ENCODE peak calls at places on chromosomes 4 and X, in six cellular contexts. V, A, O, R, U and D are unnamed samples.

GRCh38 chrX:47562615-47563243 is 1.7 kb downstream of the ARAF start:
- DNase-seq in V (no peak), R (no peak), A (no peak), U (peak; percentile 46), O (peak; percentile 30), D (no peak)

GRCh38 chr4:14831447-14831846 is 170.8 kb upstream of the CPEB2 start:
- DNase-seq in R (no peak), O (no peak), U (no peak), A (no peak), V (no peak), D (no peak)

GRCh38 chrX:12955882-12956703 is 18.8 kb upstream of the TMSB4X start:
- DNase-seq in V (peak; percentile 5), U (peak; percentile 88), A (no peak), R (no peak), O (peak; percentile 50), D (peak; percentile 25)

GRCh38 chr4:147975325-147975724 is 243.4 kb downstream of the ARHGAP10 start:
- DNase-seq in U (no peak), O (no peak), V (no peak), A (no peak), R (no peak), D (no peak)

GRCh38 chr4:47451657-47452056 is 11.8 kb downstream of the COMMD8 start:
- DNase-seq in A (no peak), O (no peak), V (no peak), R (peak; percentile 26), U (no peak), D (no peak)

GRCh38 chr4:130127297-130127696 is 1031.3 kb downstream of the C4orf33 start:
- DNase-seq in O (no peak), U (no peak), A (no peak), R (no peak), V (no peak), D (no peak)

GRCh38 chr4:83490876-83491450 is 6.1 kb upstream of the ABRAXAS1 start:
- DNase-seq in V (no peak), O (no peak), U (peak; percentile 19), R (peak; percentile 6), A (no peak), D (no peak)

GRCh38 chr4:2397596-2398379 is 20.7 kb downstream of the ZFYVE28 start:
- DNase-seq in O (no peak), A (no peak), U (no peak), R (no peak), V (no peak), D (no peak)

GRCh38 chr4:78372282-78372988 is 179.1 kb upstream of the ANXA3 start:
- DNase-seq in U (no peak), R (no peak), V (no peak), O (no peak), A (no peak), D (no peak)

GRCh38 chr4:82811838-82812672 is 13.5 kb upstream of the SCD5 start:
- DNase-seq in A (no peak), R (no peak), O (no peak), V (no peak), U (no peak), D (no peak)

GRCh38 chr4:72971572-72971971 is 97.9 kb downstream of the COX18 start:
- DNase-seq in A (no peak), V (no peak), O (no peak), U (no peak), R (peak; percentile 66), D (no peak)

GRCh38 chr4:7739077-7739917 is 200.4 kb downstream of the AFAP1 start:
- DNase-seq in V (no peak), R (no peak), U (no peak), O (no peak), A (no peak), D (no peak)

GRCh38 chrX:72634321-72634720 is 61.7 kb upstream of the HDAC8 start:
- DNase-seq in V (no peak), O (no peak), A (no peak), R (no peak), U (no peak), D (no peak)

GRCh38 chrX:19825271-19825670 is 62.1 kb downstream of the SH3KBP1 start:
- DNase-seq in O (no peak), R (no peak), V (no peak), A (no peak), U (no peak), D (no peak)

GRCh38 chrX:40142417-40142816 is 44.7 kb upstream of the BCOR start:
- DNase-seq in O (no peak), A (no peak), U (no peak), V (no peak), R (no peak), D (no peak)

GRCh38 chr4:184816962-184817361 is 8.8 kb downstream of the ACSL1 start:
- DNase-seq in A (no peak), R (no peak), O (no peak), U (no peak), V (no peak), D (no peak)

GRCh38 chrX:750812-751211 is 120.2 kb downstream of the SHOX start:
- DNase-seq in R (no peak), O (no peak), U (no peak), V (no peak), A (no peak), D (no peak)

GRCh38 chr4:169098054-169098896 is 88.2 kb upstream of the CBR4 start:
- DNase-seq in A (no peak), U (no peak), V (no peak), R (no peak), O (no peak), D (no peak)

GRCh38 chrX:71953946-71954345 is 43.3 kb downstream of the NHSL2 start:
- DNase-seq in O (no peak), A (no peak), R (no peak), U (no peak), V (no peak), D (no peak)

GRCh38 chr4:168486961-168487820 is 6.9 kb upstream of the DDX60L start:
- DNase-seq in V (no peak), A (no peak), U (no peak), O (no peak), R (no peak), D (no peak)

GRCh38 chrX:17464196-17464595 is 89.2 kb downstream of the NHS start:
- DNase-seq in U (no peak), A (no peak), R (no peak), V (no peak), O (no peak), D (no peak)

GRCh38 chr4:184361443-184361842 is 112.9 kb downstream of the IRF2 start:
- DNase-seq in R (no peak), A (no peak), U (no peak), V (no peak), O (no peak), D (no peak)

GRCh38 chr4:113953888-113954287 is 25.6 kb downstream of the ARSJ start:
- DNase-seq in U (no peak), O (no peak), A (no peak), V (no peak), R (no peak), D (no peak)

GRCh38 chrX:120452131-120452530 is 17.0 kb downstream of the LAMP2 start:
- DNase-seq in V (no peak), U (peak; percentile 18), O (no peak), A (no peak), R (no peak), D (no peak)

GRCh38 chr4:128322986-128323385 is 35.4 kb upstream of the PGRMC2 start:
- DNase-seq in V (no peak), A (no peak), R (no peak), O (no peak), U (no peak), D (no peak)